ENCODE peak calls at places on chromosomes 4 and X, in seven cellular contexts. Y is fibroblast of villous mesenchyme, G is stomach, S is AG09309, R is aorta, X is neural progenitor cell, W is SK-N-SH. T is an unnamed sample.

GRCh38 chr4:24703298-24703697 is 92.1 kb upstream of the SOD3 start:
- DNase-seq in S (no peak), Y (no peak), W (no peak), R (no peak), X (no peak), G (no peak), T (no peak)

GRCh38 chr4:7863911-7864681 is 75.6 kb downstream of the AFAP1 start:
- DNase-seq in G (no peak), S (no peak), R (no peak), W (no peak), Y (no peak), X (peak), T (no peak)

GRCh38 chr4:150012851-150013360 is 65.3 kb upstream of the DCLK2 start:
- DNase-seq in G (no peak), X (no peak), R (no peak), S (no peak), W (no peak), Y (no peak), T (no peak)

GRCh38 chr4:25133132-25133531 is 27.1 kb downstream of the SEPSECS start:
- DNase-seq in W (no peak), G (no peak), X (no peak), Y (no peak), S (no peak), R (no peak), T (no peak)

GRCh38 chr4:95256108-95256835 is 292.5 kb downstream of the UNC5C start:
- DNase-seq in S (no peak), W (no peak), Y (no peak), X (no peak), R (no peak), G (no peak), T (no peak)

GRCh38 chr4:162061214-162061613 is 102.6 kb downstream of the FSTL5 start:
- DNase-seq in W (no peak), R (no peak), Y (no peak), S (no peak), X (peak), G (no peak), T (no peak)

GRCh38 chr4:22978656-22979055 is 285.9 kb downstream of the GBA3 start:
- DNase-seq in S (no peak), Y (no peak), G (no peak), W (no peak), X (no peak), R (no peak), T (no peak)

GRCh38 chr4:54677416-54677815 is 19.7 kb downstream of the KIT start:
- DNase-seq in X (peak), Y (no peak), W (no peak), R (no peak), G (no peak), S (no peak), T (no peak)

GRCh38 chr4:151371045-151371605 is 37.9 kb upstream of the FHIP1A start:
- DNase-seq in Y (no peak), R (no peak), S (no peak), X (no peak), G (no peak), W (no peak), T (no peak)

GRCh38 chr4:105280338-105280809 is 133.7 kb downstream of the TET2 start:
- DNase-seq in G (no peak), R (no peak), Y (peak), X (no peak), W (no peak), S (peak), T (no peak)

GRCh38 chr4:27360651-27361347 is 500.2 kb downstream of the STIM2 start:
- DNase-seq in Y (peak), X (peak), R (no peak), S (peak), G (no peak), W (no peak), T (peak)

GRCh38 chrX:47483310-47484268 is 567 bp upstream of the ZNF41 start:
- DNase-seq in S (no peak), G (no peak), X (peak), R (peak), Y (peak), W (peak), T (peak)

GRCh38 chrX:413322-414201 is 26.9 kb upstream of the PPP2R3B start:
- DNase-seq in W (no peak), Y (no peak), G (no peak), X (peak), S (no peak), R (peak), T (no peak)

GRCh38 chr4:176185068-176185467 is 10.3 kb downstream of the SPATA4 start:
- DNase-seq in X (no peak), R (no peak), S (peak), G (no peak), Y (peak), W (no peak), T (no peak)

GRCh38 chr4:8083086-8083825 is 75.4 kb downstream of the ABLIM2 start:
- DNase-seq in X (no peak), S (no peak), W (no peak), G (no peak), Y (no peak), R (no peak), T (no peak)

GRCh38 chrX:39473812-39474211 is 623.9 kb downstream of the BCOR start:
- DNase-seq in Y (no peak), X (no peak), S (no peak), G (no peak), W (no peak), R (no peak), T (no peak)

GRCh38 chr4:123453006-123453685 is 56.6 kb downstream of the SPRY1 start:
- DNase-seq in R (no peak), S (no peak), W (no peak), X (peak), Y (peak), G (no peak), T (no peak)

GRCh38 chrX:84735025-84735424 is 232.8 kb upstream of the HDX start:
- DNase-seq in S (no peak), G (no peak), X (no peak), W (no peak), Y (peak), R (no peak), T (no peak)

GRCh38 chr4:83002329-83002728 is 8.3 kb downstream of the LIN54 start:
- DNase-seq in Y (no peak), S (no peak), W (no peak), X (no peak), G (no peak), R (no peak), T (no peak)

GRCh38 chr4:173013232-173013932 is 155.2 kb upstream of the GALNT7 start:
- DNase-seq in X (peak), S (no peak), W (peak), G (peak), R (no peak), Y (peak), T (peak)

GRCh38 chr4:164748375-164748774 is 5.6 kb upstream of the SMIM31 start:
- DNase-seq in S (no peak), W (peak), R (no peak), Y (peak), X (peak), G (no peak), T (no peak)

GRCh38 chrX:107559506-107559905 is 68.8 kb upstream of the PRPS1 start:
- DNase-seq in W (no peak), G (no peak), X (no peak), R (no peak), Y (no peak), S (no peak), T (no peak)

GRCh38 chr4:52202931-52203330 is 151.8 kb downstream of the SPATA18 start:
- DNase-seq in G (no peak), X (no peak), W (no peak), R (no peak), S (no peak), Y (no peak), T (no peak)

GRCh38 chr4:20391224-20391623 is 139.5 kb downstream of the SLIT2 start:
- DNase-seq in G (no peak), R (no peak), S (peak), W (no peak), Y (no peak), X (no peak), T (no peak)

GRCh38 chrX:103215037-103215767 is at the start of gene BEX4:
- DNase-seq in G (peak), Y (peak), S (no peak), R (peak), X (peak), W (peak), T (peak)

GRCh38 chr4:14386196-14386595 is 616.1 kb upstream of the CPEB2 start:
- DNase-seq in S (no peak), W (no peak), R (no peak), X (no peak), Y (no peak), G (no peak), T (no peak)

GRCh38 chr4:186151499-186151898 is 39.9 kb upstream of the CYP4V2 start:
- DNase-seq in R (no peak), Y (no peak), W (no peak), X (no peak), G (no peak), S (no peak), T (no peak)

GRCh38 chrX:91434351-91435168 is at the start of gene PABPC5:
- DNase-seq in S (peak), G (peak), W (peak), R (peak), Y (peak), X (peak), T (no peak)

GRCh38 chrX:10769696-10770619 is 149.6 kb upstream of the MID1 start:
- DNase-seq in X (peak), Y (peak), G (no peak), S (no peak), R (no peak), W (no peak), T (no peak)

GRCh38 chrX:40279762-40280161 is 182.0 kb upstream of the BCOR start:
- DNase-seq in Y (no peak), X (no peak), W (no peak), S (no peak), G (no peak), R (no peak), T (no peak)

GRCh38 chr4:30543057-30543456 is 177.1 kb upstream of the PCDH7 start:
- DNase-seq in X (peak), G (no peak), Y (no peak), S (no peak), R (no peak), W (no peak), T (no peak)

GRCh38 chrX:24877854-24878650 is 137.7 kb downstream of the ARX start:
- DNase-seq in Y (peak), G (no peak), S (no peak), R (no peak), W (no peak), X (no peak), T (peak)

GRCh38 chr4:151541438-151542071 is 132.6 kb downstream of the FHIP1A start:
- DNase-seq in W (peak), G (no peak), X (peak), R (no peak), Y (peak), S (peak), T (peak)

GRCh38 chrX:47513697-47514085 is 30.7 kb upstream of the ZNF41 start:
- DNase-seq in S (no peak), G (no peak), R (no peak), W (no peak), Y (peak), X (no peak), T (no peak)

GRCh38 chr4:87054900-87055299 is 120.1 kb downstream of the AFF1 start:
- DNase-seq in X (no peak), R (no peak), G (no peak), W (no peak), Y (no peak), S (no peak), T (no peak)
- H3K4me3 ChIP-seq in X (no peak), R (no peak), G (no peak), W (no peak), Y (no peak), S (no peak), T (no peak)

GRCh38 chr4:99563310-99564186 is at the start of gene TRMT10A:
- DNase-seq in S (peak), R (peak), W (peak), G (peak), Y (peak), X (peak), T (peak)
- H3K4me3 ChIP-seq in S (peak), R (peak), W (peak), G (peak), Y (peak), X (peak), T (peak)

GRCh38 chr4:2237267-2237666 is 4.7 kb downstream of the HAUS3 start:
- DNase-seq in Y (no peak), W (no peak), R (no peak), G (no peak), X (no peak), S (no peak), T (no peak)
- H3K4me3 ChIP-seq in Y (no peak), W (no peak), R (no peak), G (no peak), X (no peak), S (no peak), T (no peak)

DNA sequence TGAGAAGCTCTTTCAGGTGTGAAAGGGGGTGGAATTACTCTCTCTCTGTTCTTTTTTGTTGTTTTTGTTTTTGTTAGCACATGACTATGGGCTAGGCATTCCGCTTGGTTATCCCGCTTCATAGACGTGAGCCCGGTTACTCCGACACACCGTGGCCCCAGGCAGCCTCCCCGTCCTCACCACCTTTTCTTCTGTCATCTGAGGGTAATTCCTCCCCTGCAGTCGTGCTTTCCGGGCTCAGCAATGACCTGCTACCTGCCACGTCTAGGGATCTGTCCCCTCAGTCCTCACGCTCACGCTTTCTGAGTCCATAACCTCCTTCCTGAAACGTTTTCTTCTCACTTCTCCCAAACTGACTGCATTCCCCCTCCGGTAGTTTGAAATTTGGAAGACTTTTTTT is 691 bp upstream of the REST start:
- DNase-seq in G (no peak), Y (no peak), S (no peak), X (peak), W (peak), R (no peak), T (no peak)
- H3K4me3 ChIP-seq in G (peak), Y (peak), S (peak), X (peak), W (peak), R (peak), T (no peak)

DNA sequence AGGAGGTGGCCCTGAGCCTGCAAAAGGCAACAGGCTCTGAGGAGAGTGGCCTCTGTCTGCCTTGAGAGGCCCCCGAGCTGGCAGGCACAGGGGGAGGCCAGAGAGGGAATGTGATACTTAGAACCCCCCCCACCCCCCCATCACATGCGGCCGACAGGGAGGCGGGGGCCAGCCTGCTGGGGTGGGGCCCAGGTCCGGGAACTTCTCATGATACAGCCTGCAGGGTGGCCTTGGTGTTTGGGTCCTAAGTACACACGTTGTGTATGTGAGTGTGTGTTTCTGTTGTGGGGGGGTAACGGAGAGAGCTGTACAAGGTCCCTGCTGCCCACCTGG is 19.7 kb downstream of the SH3BP2 start:
- DNase-seq in G (no peak), S (no peak), X (no peak), W (peak), Y (no peak), R (no peak), T (no peak)
- H3K4me3 ChIP-seq in G (peak), S (peak), X (no peak), W (no peak), Y (peak), R (no peak), T (no peak)